ENCODE peak calls at places on chromosomes 16 and 17, in six cellular contexts. M is HCT116, A is HepG2, B is GM12878, Q is H1, S is K562. F is an unnamed sample.

GRCh38 chr16:60027351-60027750 is 1293.2 kb upstream of the GOT2 start:
- DNase-seq in S (no peak), B (no peak), A (no peak), Q (no peak), M (no peak), F (no peak)

GRCh38 chr16:74716355-74716754 is 15.7 kb upstream of the MLKL start:
- DNase-seq in S (no peak), M (no peak), B (no peak), A (no peak), Q (no peak), F (no peak)

GRCh38 chr17:37541880-37542675 is 52.4 kb downstream of the DUSP14 start:
- DNase-seq in A (no peak), Q (no peak), B (no peak), M (no peak), S (no peak), F (no peak)

GRCh38 chr17:82449136-82449882 is 1.2 kb downstream of the CYBC1 start:
- DNase-seq in Q (no peak), M (no peak), A (no peak), S (no peak), B (peak; percentile 65), F (no peak)

GRCh38 chr17:47280072-47280811 is 26.6 kb downstream of the ITGB3 start:
- DNase-seq in B (no peak), Q (no peak), A (no peak), M (no peak), S (peak; percentile 67), F (no peak)

GRCh38 chr17:62714016-62714777 is 86.7 kb downstream of the MRC2 start:
- DNase-seq in B (no peak), S (no peak), A (no peak), M (no peak), Q (no peak), F (no peak)

GRCh38 chr16:28528463-28528867 is 10.3 kb downstream of the NUPR1 start:
- DNase-seq in S (no peak), Q (no peak), B (no peak), M (no peak), A (peak; percentile 78), F (no peak)

GRCh38 chr16:55138298-55138697 is 185.7 kb upstream of the IRX6 start:
- DNase-seq in B (no peak), Q (no peak), S (no peak), M (no peak), A (peak; percentile 46), F (no peak)

GRCh38 chr16:31143036-31143888 is 6.6 kb downstream of the PRSS36 start:
- DNase-seq in Q (peak; percentile 55), M (no peak), B (no peak), A (no peak), S (no peak), F (no peak)

GRCh38 chr16:59848314-59848713 is 1114.2 kb upstream of the GOT2 start:
- DNase-seq in S (no peak), B (no peak), M (no peak), Q (no peak), A (no peak), F (no peak)

GRCh38 chr16:2231016-2231931 is 5.0 kb upstream of the DNASE1L2 start:
- DNase-seq in B (no peak), Q (no peak), S (no peak), A (no peak), M (no peak), F (no peak)

GRCh38 chr16:72122916-72123315 is 29.3 kb downstream of the DHX38 start:
- DNase-seq in Q (no peak), S (no peak), A (no peak), M (no peak), B (no peak), F (no peak)

GRCh38 chr16:85047867-85048455 is 20.4 kb downstream of the KIAA0513 start:
- DNase-seq in M (no peak), S (peak; percentile 66), B (no peak), A (no peak), Q (no peak), F (no peak)
- TF ChIP-seq POLR2A in M (no peak), S (no peak), B (no peak), A (no peak), Q (no peak), F (no peak)

DNA sequence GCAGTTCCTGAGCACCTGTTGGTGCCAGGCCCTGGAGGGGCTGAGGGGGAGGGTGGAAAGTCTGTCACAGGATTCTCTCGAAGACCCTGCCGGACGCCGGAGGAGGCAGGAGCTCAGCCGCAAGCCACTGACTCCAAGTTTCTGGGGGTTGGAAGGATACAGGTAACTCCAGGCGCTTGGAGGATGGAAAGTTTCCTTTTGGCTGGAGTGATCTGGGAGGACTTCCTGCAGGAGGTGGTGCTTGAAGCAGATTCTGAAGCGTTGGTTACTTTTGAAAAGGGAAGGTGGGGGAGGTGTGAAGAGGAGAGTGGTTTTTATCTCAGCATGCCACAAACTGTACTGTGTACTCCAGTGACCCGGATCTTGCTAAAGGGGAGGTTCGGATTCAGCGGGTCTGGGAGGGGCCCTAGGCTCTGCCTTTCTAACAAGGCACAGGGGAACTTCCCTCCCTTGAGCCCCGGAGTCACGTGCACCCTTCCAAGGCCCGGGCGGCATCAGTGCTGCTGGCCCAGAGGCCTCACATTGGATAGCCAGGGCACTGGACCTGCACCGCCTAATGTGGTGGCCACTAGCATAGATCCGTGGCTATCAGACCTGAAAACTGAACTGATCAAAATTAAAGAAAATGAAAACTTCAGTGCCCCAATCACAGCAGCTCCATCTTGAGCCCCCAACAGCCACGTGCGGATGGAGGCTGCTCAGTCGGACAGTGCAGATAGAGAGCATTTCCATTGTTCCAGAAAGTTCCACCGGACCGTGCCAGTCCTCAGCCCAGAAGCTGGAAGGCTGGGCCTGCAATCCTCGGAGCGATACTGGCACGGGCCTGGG is 42.2 kb upstream of the GSE1 start:
- DNase-seq in A (no peak), S (peak; percentile 98), Q (no peak), M (no peak), B (peak; percentile 77), F (no peak)
- TF ChIP-seq POLR2AphosphoS5 in A (no peak), S (peak; percentile 32), Q (no peak), M (no peak), B (no peak), F (no peak)

GRCh38 chr17:9991351-9991750 is 86.3 kb upstream of the RCVRN start:
- DNase-seq in S (no peak), Q (no peak), M (no peak), A (no peak), B (no peak), F (no peak)

GRCh38 chr17:9999948-10000695 is 95.1 kb upstream of the RCVRN start:
- DNase-seq in B (peak; percentile 58), Q (no peak), M (no peak), S (no peak), A (no peak), F (no peak)

GRCh38 chr17:9998060-9998459 is 93.0 kb upstream of the RCVRN start:
- DNase-seq in B (no peak), M (no peak), S (no peak), Q (no peak), A (no peak), F (no peak)

GRCh38 chr17:9991796-9992195 is 86.7 kb upstream of the RCVRN start:
- DNase-seq in B (no peak), M (no peak), S (no peak), Q (no peak), A (no peak), F (no peak)

GRCh38 chr17:9994761-9995160 is 89.7 kb upstream of the RCVRN start:
- DNase-seq in S (no peak), Q (no peak), B (no peak), A (no peak), M (no peak), F (no peak)
- TF ChIP-seq MAX in S (no peak), Q (no peak), B (no peak), A (no peak), M (no peak), F (no peak)

DNA sequence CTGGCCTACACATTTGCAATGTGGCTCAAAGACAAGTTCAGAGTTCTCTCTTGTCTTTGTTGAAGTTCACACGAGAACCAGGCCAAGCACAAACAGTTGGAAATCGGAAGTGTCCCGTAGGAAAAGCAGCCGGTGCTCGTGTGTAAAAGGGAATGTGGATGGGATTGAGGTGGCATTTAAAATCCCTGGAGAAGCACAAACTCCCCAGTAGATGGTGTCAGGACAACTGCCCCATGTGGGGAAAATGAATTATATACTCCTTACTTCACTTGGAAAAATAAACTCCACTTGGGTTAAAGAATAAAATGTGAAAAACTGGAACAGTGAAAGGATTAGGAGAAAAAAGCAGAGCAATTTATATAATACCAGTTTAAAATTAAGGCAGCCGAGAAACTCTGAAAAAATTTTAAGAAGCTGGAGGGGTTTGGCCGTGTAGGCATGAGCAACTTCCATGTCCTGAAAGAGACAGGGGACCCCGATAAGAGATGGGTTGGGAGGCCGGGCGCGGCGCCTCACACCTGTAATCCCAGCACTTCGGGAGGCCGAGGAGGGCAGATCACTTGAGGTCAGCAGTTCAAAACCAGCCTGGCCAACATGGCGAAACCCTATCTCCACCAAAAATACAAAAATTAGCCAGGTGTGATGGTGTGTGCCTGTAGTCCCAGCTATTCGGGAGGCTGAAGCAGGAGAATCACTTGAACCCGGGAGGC is 28.1 kb downstream of the CBFA2T3 start:
- DNase-seq in S (no peak), Q (no peak), B (no peak), A (no peak), M (no peak), F (no peak)
- TF ChIP-seq POLR2A in S (no peak), Q (no peak), B (no peak), A (no peak), M (no peak), F (no peak)